ENCODE peak calls at places on chromosomes 3 and 15, in ten cellular contexts. Z, O, A, V, W, N, D, B, Y and K are unnamed samples.
A peak's percentile ranks its signal among the peaks of the same experiment; 100 is the strongest.

GRCh38 chr15:29844290-29844903 is 22.1 kb upstream of the TJP1 start:
- DNase-seq in N (no peak), W (no peak), A (peak; percentile 69), D (no peak), Z (no peak), O (peak; percentile 13), B (no peak), Y (no peak), V (no peak), K (peak; percentile 44)

GRCh38 chr15:23644829-23645228 is 2.8 kb downstream of the MAGEL2 start:
- DNase-seq in V (no peak), Y (no peak), B (no peak), Z (no peak), O (no peak), D (no peak), A (no peak), N (no peak), W (no peak), K (no peak)

GRCh38 chr3:48236531-48236930 is 4.4 kb upstream of the ZNF589 start:
- DNase-seq in V (no peak), O (no peak), Y (no peak), A (no peak), W (no peak), N (no peak), D (no peak), B (no peak), Z (no peak), K (no peak)

GRCh38 chr3:98328933-98329332 is 24.7 kb upstream of the OR5K4 start:
- DNase-seq in B (no peak), W (no peak), N (no peak), D (no peak), V (no peak), O (no peak), Y (no peak), A (no peak), Z (no peak), K (no peak)

GRCh38 chr15:98420837-98421236 is 227.5 kb upstream of the IGF1R start:
- DNase-seq in D (peak; percentile 32), O (no peak), B (no peak), Z (no peak), W (no peak), V (no peak), N (no peak), A (no peak), Y (no peak), K (no peak)

GRCh38 chr3:134090031-134090430 is 60.3 kb upstream of the SLCO2A1 start:
- DNase-seq in Z (no peak), W (no peak), B (no peak), A (no peak), N (no peak), V (no peak), Y (peak; percentile 53), D (no peak), O (no peak), K (peak; percentile 66)

GRCh38 chr3:76346680-76347079 is 561.3 kb upstream of the ZNF717 start:
- DNase-seq in N (no peak), Z (no peak), O (no peak), B (no peak), V (no peak), D (no peak), A (no peak), Y (no peak), W (no peak), K (no peak)

GRCh38 chr3:128726691-128727031 is 678 bp downstream of the RAB7A start:
- DNase-seq in A (peak; percentile 87), W (peak; percentile 40), B (peak; percentile 39), Z (peak; percentile 75), O (peak; percentile 77), D (no peak), N (no peak), Y (peak; percentile 73), V (peak; percentile 59), K (peak; percentile 84)

GRCh38 chr3:2961576-2961975 is 148.6 kb downstream of the IL5RA start:
- DNase-seq in V (no peak), D (no peak), N (no peak), O (no peak), A (no peak), Y (no peak), B (no peak), Z (no peak), W (no peak), K (no peak)

GRCh38 chr15:56804279-56804678 is 71.0 kb upstream of the ZNF280D start:
- DNase-seq in W (no peak), D (no peak), V (no peak), O (no peak), N (no peak), B (no peak), Y (no peak), Z (no peak), A (no peak), K (no peak)

GRCh38 chr3:125647318-125648014 is 52.2 kb upstream of the OSBPL11 start:
- DNase-seq in A (no peak), Z (no peak), N (no peak), W (no peak), V (no peak), D (peak; percentile 73), O (peak; percentile 91), B (peak; percentile 48), Y (no peak), K (no peak)

GRCh38 chr3:177041730-177042551 is 155.3 kb downstream of the TBL1XR1 start:
- DNase-seq in D (no peak), B (no peak), Z (no peak), Y (no peak), O (no peak), V (no peak), A (no peak), N (no peak), W (no peak), K (no peak)

GRCh38 chr3:157922614-157923013 is 183.6 kb downstream of the SHOX2 start:
- DNase-seq in Z (no peak), Y (no peak), V (no peak), B (no peak), W (no peak), A (no peak), D (no peak), O (no peak), N (no peak), K (no peak)

GRCh38 chr15:63151665-63152064 is 5.6 kb downstream of the RPS27L start:
- DNase-seq in D (no peak), N (no peak), W (no peak), A (no peak), V (no peak), B (no peak), Z (no peak), Y (no peak), O (no peak), K (no peak)